ENCODE peak calls at places on chromosomes 4 and X, in four cellular contexts. One of them, this sample, is unnamed.
A peak's percentile ranks its signal among the peaks of the same experiment; 100 is the strongest.

GRCh38 chr4:8177544-8177943 is 18.9 kb upstream of the ABLIM2 start:
- DNase-seq in GM12878: no peak
- DNase-seq in K562: no peak
- DNase-seq in HL-60: no peak
- DNase-seq in this sample: no peak

GRCh38 chrX:136608295-136608933 is 39.5 kb upstream of the CD40LG start:
- DNase-seq in HL-60: peak; percentile 10
- DNase-seq in K562: peak; percentile 2
- DNase-seq in GM12878: no peak
- DNase-seq in this sample: no peak

GRCh38 chr4:11700751-11701226 is 272.1 kb upstream of the HS3ST1 start:
- DNase-seq in HL-60: no peak
- DNase-seq in GM12878: no peak
- DNase-seq in K562: no peak
- DNase-seq in this sample: no peak

GRCh38 chrX:106415276-106415895 is 196.4 kb upstream of the RADX start:
- DNase-seq in GM12878: no peak
- DNase-seq in K562: peak; percentile 6
- DNase-seq in HL-60: no peak
- DNase-seq in this sample: no peak

GRCh38 chr4:24137596-24137962 is 247.7 kb upstream of the PPARGC1A start:
- DNase-seq in K562: no peak
- DNase-seq in HL-60: no peak
- DNase-seq in GM12878: no peak
- DNase-seq in this sample: no peak

GRCh38 chr4:154471924-154472323 is 19.7 kb downstream of the DCHS2 start:
- DNase-seq in K562: peak; percentile 41
- DNase-seq in HL-60: no peak
- DNase-seq in GM12878: peak; percentile 21
- DNase-seq in this sample: no peak

GRCh38 chr4:163367651-163368050 is 24.0 kb downstream of the NPY5R start:
- DNase-seq in GM12878: no peak
- DNase-seq in K562: no peak
- DNase-seq in HL-60: no peak
- DNase-seq in this sample: no peak

GRCh38 chr4:139762715-139763114 is 97.1 kb downstream of the MGST2 start:
- DNase-seq in K562: no peak
- DNase-seq in GM12878: no peak
- DNase-seq in HL-60: no peak
- DNase-seq in this sample: no peak

GRCh38 chr4:48190839-48191238 is 56.8 kb upstream of the TXK start:
- DNase-seq in GM12878: no peak
- DNase-seq in HL-60: no peak
- DNase-seq in K562: no peak
- DNase-seq in this sample: no peak

GRCh38 chr4:158535130-158535614 is 13.5 kb downstream of the RXFP1 start:
- DNase-seq in GM12878: no peak
- DNase-seq in HL-60: no peak
- DNase-seq in K562: peak; percentile 23
- DNase-seq in this sample: no peak

GRCh38 chr4:48127231-48127881 is 6.7 kb downstream of the TXK start:
- DNase-seq in GM12878: no peak
- DNase-seq in HL-60: no peak
- DNase-seq in K562: no peak
- DNase-seq in this sample: no peak

GRCh38 chr4:4950891-4951290 is 68.4 kb downstream of the CYTL1 start:
- DNase-seq in GM12878: no peak
- DNase-seq in K562: no peak
- DNase-seq in HL-60: no peak
- DNase-seq in this sample: no peak

GRCh38 chr4:83691998-83692397 is 156.1 kb downstream of the GPAT3 start:
- DNase-seq in HL-60: no peak
- DNase-seq in GM12878: no peak
- DNase-seq in K562: peak; percentile 9
- DNase-seq in this sample: no peak

GRCh38 chr4:147693202-147693601 is 9.2 kb upstream of the PRMT9 start:
- DNase-seq in HL-60: no peak
- DNase-seq in GM12878: no peak
- DNase-seq in K562: no peak
- DNase-seq in this sample: no peak

GRCh38 chr4:79621061-79621460 is 213.0 kb upstream of the GK2 start:
- DNase-seq in HL-60: no peak
- DNase-seq in GM12878: no peak
- DNase-seq in K562: no peak
- DNase-seq in this sample: no peak

GRCh38 chr4:79626102-79626501 is 218.1 kb upstream of the GK2 start:
- DNase-seq in K562: no peak
- DNase-seq in GM12878: no peak
- DNase-seq in HL-60: no peak
- DNase-seq in this sample: no peak

GRCh38 chr4:79620627-79621026 is 212.6 kb upstream of the GK2 start:
- DNase-seq in GM12878: no peak
- DNase-seq in K562: peak; percentile 12
- DNase-seq in HL-60: no peak
- DNase-seq in this sample: no peak

DNA sequence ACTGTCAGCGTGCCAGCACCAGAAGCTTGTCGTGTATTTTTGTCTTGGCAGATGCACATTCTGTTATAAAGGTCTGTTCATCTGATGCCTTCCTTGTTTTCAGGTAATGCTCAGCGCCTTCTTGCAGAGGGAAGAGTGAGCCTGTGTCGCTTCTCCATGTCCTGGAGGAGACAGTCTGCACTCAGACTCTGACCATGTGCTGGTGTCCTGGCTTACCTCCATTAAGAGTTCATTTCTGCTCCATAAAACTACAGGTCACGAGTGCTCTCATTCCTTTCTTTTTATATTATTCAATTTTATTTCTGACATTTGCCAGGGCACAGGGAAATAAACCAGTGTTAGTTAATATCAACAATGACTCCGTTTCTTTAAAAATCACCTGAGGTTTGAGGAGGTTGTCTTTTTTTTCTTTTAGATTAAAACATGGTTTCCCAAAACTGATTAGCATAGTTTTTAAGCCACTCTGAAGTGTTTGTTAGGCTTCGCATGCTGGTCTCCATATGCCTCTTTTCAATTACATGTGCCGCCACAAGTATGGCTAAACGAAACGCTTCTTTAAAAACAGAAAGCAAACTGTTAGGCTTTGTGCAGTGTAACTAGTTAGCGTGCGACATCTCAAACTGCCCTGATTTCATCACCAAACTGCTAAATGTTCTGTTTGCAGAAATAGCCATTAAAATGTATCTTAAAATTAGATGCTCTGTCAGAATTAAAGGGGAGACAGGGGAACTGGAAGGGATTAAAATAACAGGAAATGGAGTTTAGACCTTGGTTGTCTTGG is 215.3 kb upstream of the GK2 start:
- DNase-seq in GM12878: no peak
- DNase-seq in HL-60: no peak
- DNase-seq in K562: no peak
- DNase-seq in this sample: no peak
- TF ChIP-seq POLR2AphosphoS5 in GM12878: no peak
- TF ChIP-seq POLR2AphosphoS5 in HL-60: no peak
- TF ChIP-seq POLR2AphosphoS5 in K562: no peak
- TF ChIP-seq POLR2AphosphoS5 in this sample: no peak

GRCh38 chrX:24124227-24124799 is 25.2 kb upstream of the ZFX start:
- DNase-seq in GM12878: no peak
- DNase-seq in HL-60: no peak
- DNase-seq in K562: no peak
- DNase-seq in this sample: no peak
- TF ChIP-seq SPI1 in GM12878: no peak
- TF ChIP-seq SPI1 in HL-60: no peak
- TF ChIP-seq SPI1 in K562: no peak
- TF ChIP-seq SPI1 in this sample: no peak

GRCh38 chr4:173500841-173501591 is 29.0 kb downstream of the HAND2 start:
- DNase-seq in K562: no peak
- DNase-seq in HL-60: no peak
- DNase-seq in GM12878: no peak
- DNase-seq in this sample: no peak
- TF ChIP-seq POLR2AphosphoS5 in K562: no peak
- TF ChIP-seq POLR2AphosphoS5 in HL-60: no peak
- TF ChIP-seq POLR2AphosphoS5 in GM12878: no peak
- TF ChIP-seq POLR2AphosphoS5 in this sample: no peak

GRCh38 chr4:145587088-145587487 is 32.1 kb upstream of the MMAA start:
- DNase-seq in HL-60: no peak
- DNase-seq in K562: no peak
- DNase-seq in GM12878: no peak
- DNase-seq in this sample: no peak

DNA sequence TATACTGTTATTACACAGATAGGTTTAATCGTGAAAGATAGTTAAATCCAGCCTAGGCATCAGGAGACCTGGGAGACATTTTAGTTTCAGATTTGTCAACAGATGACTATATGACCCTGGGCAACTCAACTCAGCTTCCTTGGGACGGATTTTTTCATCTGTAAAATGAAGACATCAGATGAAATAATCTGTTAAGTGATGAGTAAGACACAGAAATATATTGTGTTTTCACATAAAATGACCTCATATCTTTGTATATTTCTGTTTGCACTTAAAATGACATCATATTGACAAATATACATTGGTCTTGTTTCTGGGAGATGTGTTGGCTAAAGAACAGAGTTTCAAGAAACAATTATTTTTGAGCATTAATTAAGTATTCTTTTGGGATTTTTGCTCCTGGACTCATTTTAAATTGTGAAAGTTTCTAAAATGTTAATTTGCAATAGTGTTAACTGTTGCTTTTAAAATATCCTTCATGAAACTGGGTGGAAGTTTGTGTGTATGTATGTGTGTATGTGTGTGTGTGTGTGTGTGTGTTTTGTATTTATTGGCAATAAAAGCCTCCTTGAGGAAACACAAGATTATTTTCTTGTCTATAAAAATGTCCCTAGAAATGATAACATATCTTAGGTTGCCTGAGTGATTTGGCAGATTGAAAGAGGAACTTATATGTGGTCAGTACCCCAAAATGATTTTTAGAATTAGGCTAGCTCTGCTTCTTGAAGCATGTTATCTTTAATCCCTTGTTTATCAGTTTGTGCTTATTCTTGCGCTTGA is 29.1 kb upstream of the MMAA start:
- DNase-seq in GM12878: no peak
- DNase-seq in HL-60: no peak
- DNase-seq in K562: no peak
- DNase-seq in this sample: no peak
- TF ChIP-seq SPI1 in GM12878: no peak
- TF ChIP-seq SPI1 in HL-60: no peak
- TF ChIP-seq SPI1 in K562: no peak
- TF ChIP-seq SPI1 in this sample: no peak

DNA sequence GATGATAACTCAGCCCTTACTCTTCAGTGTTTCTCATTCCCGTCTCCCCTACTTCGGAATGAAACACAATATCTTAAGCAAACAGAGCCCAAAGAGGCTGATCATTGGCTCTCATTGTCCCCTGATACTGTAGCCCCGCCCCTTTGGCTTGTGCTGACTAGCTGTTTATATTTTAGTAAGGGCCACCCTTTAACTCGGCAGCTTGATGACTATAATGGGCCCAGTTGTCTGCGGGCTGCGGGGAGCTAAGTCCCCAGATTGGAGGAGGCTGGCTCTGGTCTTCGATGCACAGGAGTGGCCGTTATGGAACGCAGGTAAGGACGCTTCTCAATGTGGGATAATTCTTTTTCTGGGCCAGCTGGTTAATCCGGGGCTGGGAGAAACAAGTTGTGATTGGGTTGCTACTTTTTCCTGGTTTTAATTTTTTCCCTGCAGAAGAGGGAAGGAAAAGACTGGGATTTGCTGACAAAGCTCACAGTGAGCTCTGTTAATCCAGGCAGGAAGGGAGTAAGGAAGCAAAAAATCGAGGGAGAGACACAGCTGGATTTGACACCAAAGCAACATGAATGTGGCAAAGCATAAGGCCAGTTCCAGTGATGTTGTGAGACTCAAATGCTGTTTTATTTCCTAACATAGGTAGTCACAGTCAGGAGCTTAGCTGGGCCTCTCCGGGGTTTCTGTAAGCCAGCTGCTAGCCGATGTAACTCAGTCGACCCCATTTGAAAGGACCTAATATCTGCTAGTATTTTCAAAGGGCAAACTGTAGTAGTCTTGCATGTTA is at the start of gene TRIM2:
- DNase-seq in GM12878: no peak
- DNase-seq in HL-60: no peak
- DNase-seq in K562: peak; percentile 73
- DNase-seq in this sample: no peak
- TF ChIP-seq POLR2AphosphoS5 in GM12878: no peak
- TF ChIP-seq POLR2AphosphoS5 in HL-60: no peak
- TF ChIP-seq POLR2AphosphoS5 in K562: no peak
- TF ChIP-seq POLR2AphosphoS5 in this sample: no peak

DNA sequence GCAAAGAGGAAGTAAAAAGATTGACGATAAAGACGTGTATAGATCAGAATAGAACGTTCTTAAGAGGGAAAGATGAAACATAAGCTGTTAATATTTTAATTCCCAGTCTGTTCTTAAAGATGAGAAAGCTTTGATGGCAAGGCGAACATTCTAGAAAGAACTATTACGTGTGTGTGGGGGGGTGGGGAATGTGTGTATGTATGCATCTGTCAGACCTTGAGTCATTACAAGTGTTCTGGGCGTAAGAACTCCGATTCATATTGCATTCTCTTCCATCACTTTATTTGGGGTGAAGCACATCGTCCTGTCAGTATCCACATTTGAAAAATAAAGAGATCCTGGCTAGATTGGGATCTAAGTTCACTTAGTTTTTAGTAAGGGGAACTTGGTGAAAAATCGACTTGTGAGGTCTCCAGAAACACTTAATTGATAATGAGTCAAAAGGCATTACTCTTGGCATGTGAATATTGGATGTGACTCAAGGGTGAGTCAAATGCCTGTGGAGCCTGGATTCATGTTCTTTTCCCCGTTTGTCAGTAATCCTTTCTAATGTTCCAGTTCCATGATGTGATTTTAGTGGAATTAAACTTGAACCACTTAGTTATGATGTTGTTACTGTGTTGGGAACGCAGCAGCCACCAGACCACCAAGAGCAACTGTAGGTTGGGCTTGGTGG is 3.1 kb downstream of the SMS start:
- DNase-seq in GM12878: no peak
- DNase-seq in HL-60: no peak
- DNase-seq in K562: no peak
- DNase-seq in this sample: no peak
- TF ChIP-seq SPI1 in GM12878: no peak
- TF ChIP-seq SPI1 in HL-60: no peak
- TF ChIP-seq SPI1 in K562: no peak
- TF ChIP-seq SPI1 in this sample: no peak

GRCh38 chrX:153925739-153926593 is at the start of gene ARHGAP4:
- DNase-seq in K562: peak; percentile 76
- DNase-seq in GM12878: no peak
- DNase-seq in HL-60: peak; percentile 57
- DNase-seq in this sample: no peak
- TF ChIP-seq POLR2AphosphoS5 in K562: peak; percentile 99
- TF ChIP-seq POLR2AphosphoS5 in GM12878: peak; percentile 80
- TF ChIP-seq POLR2AphosphoS5 in HL-60: peak; percentile 52
- TF ChIP-seq POLR2AphosphoS5 in this sample: peak; percentile 92

GRCh38 chr4:110020681-110021443 is 108.2 kb downstream of the EGF start:
- DNase-seq in K562: no peak
- DNase-seq in GM12878: no peak
- DNase-seq in HL-60: no peak
- DNase-seq in this sample: no peak

GRCh38 chr4:110025057-110025456 is 112.4 kb downstream of the EGF start:
- DNase-seq in HL-60: no peak
- DNase-seq in GM12878: no peak
- DNase-seq in K562: no peak
- DNase-seq in this sample: no peak

GRCh38 chr4:110019153-110019552 is 106.5 kb downstream of the EGF start:
- DNase-seq in HL-60: no peak
- DNase-seq in GM12878: no peak
- DNase-seq in K562: no peak
- DNase-seq in this sample: no peak

GRCh38 chr4:110022457-110022856 is 109.8 kb downstream of the EGF start:
- DNase-seq in K562: no peak
- DNase-seq in GM12878: no peak
- DNase-seq in HL-60: no peak
- DNase-seq in this sample: no peak

GRCh38 chr4:110020139-110020538 is 107.5 kb downstream of the EGF start:
- DNase-seq in GM12878: no peak
- DNase-seq in HL-60: no peak
- DNase-seq in K562: no peak
- DNase-seq in this sample: no peak
- TF ChIP-seq SPI1 in GM12878: no peak
- TF ChIP-seq SPI1 in HL-60: no peak
- TF ChIP-seq SPI1 in K562: no peak
- TF ChIP-seq SPI1 in this sample: no peak

This sample was measured in GM12891.